ENCODE peak calls at places on chromosomes 1 and 21, in six cellular contexts. R is astrocyte of the spinal cord, X is NCI-H1092 treated with DMSO at 0.1 percent for 48 hours, H is anterior cingulate cortex, G is cardiac fibroblast, I is neural progenitor cell. T is an unnamed sample.

GRCh38 chr1:62082456-62083363 is 111.9 kb upstream of the L1TD1 start:
- DNase-seq in R (peak; percentile 62), X (peak; percentile 7), H (no peak), G (peak; percentile 61), I (peak; percentile 60), T (peak; percentile 15)

GRCh38 chr1:36397083-36397377 is 678 bp downstream of the LSM10 start:
- DNase-seq in R (no peak), X (no peak), H (no peak), G (no peak), I (no peak), T (no peak)

GRCh38 chr1:91099746-91100621 is 78.1 kb upstream of the ZNF644 start:
- DNase-seq in R (no peak), X (no peak), H (no peak), G (no peak), I (no peak), T (peak; percentile 29)

GRCh38 chr1:24311234-24311633 is 7.9 kb upstream of the GRHL3 start:
- DNase-seq in R (no peak), X (no peak), H (no peak), G (no peak), I (no peak), T (no peak)

GRCh38 chr1:3294450-3294849 is 160.0 kb upstream of the ARHGEF16 start:
- DNase-seq in R (no peak), X (no peak), H (no peak), G (no peak), I (no peak), T (no peak)

GRCh38 chr1:155277896-155278688 is 829 bp downstream of the HCN3 start:
- DNase-seq in R (peak; percentile 15), X (peak; percentile 74), H (no peak), G (peak; percentile 19), I (peak; percentile 91), T (peak; percentile 15)

GRCh38 chr1:17633654-17634053 is 94.2 kb downstream of the ARHGEF10L start:
- DNase-seq in R (peak; percentile 77), X (no peak), H (no peak), G (no peak), I (no peak), T (peak; percentile 89)

GRCh38 chr1:82464362-82464931 is 663.7 kb downstream of the ADGRL2 start:
- DNase-seq in R (peak; percentile 71), X (peak; percentile 79), H (no peak), G (peak; percentile 25), I (peak; percentile 6), T (peak; percentile 62)

GRCh38 chr21:41602511-41602910 is 94.6 kb upstream of the TMPRSS2 start:
- DNase-seq in R (no peak), X (no peak), H (no peak), G (no peak), I (no peak), T (no peak)

GRCh38 chr1:101592861-101593260 is 356.0 kb downstream of the S1PR1 start:
- DNase-seq in R (peak; percentile 84), X (peak; percentile 57), H (no peak), G (no peak), I (no peak), T (peak; percentile 87)

GRCh38 chr1:202046227-202046626 is 35.8 kb downstream of the ELF3 start:
- DNase-seq in R (no peak), X (peak; percentile 37), H (no peak), G (no peak), I (no peak), T (no peak)

GRCh38 chr1:159089184-159089791 is 12.7 kb upstream of the AIM2 start:
- DNase-seq in R (no peak), X (no peak), H (no peak), G (no peak), I (peak; percentile 43), T (no peak)

GRCh38 chr21:36980280-36981048 is 14.0 kb upstream of the HLCS start:
- DNase-seq in R (peak; percentile 9), X (peak; percentile 22), H (no peak), G (peak; percentile 33), I (peak; percentile 52), T (no peak)

GRCh38 chr1:232192781-232193450 is 437.0 kb downstream of the SIPA1L2 start:
- DNase-seq in R (no peak), X (no peak), H (no peak), G (no peak), I (no peak), T (peak; percentile 36)

GRCh38 chr1:42936309-42937078 is 22.2 kb downstream of the SLC2A1 start:
- DNase-seq in R (peak; percentile 65), X (no peak), H (no peak), G (peak; percentile 57), I (no peak), T (peak; percentile 76)

GRCh38 chr1:40531381-40532061 is at the start of gene ZNF684:
- DNase-seq in R (peak; percentile 94), X (peak; percentile 95), H (peak; percentile 85), G (peak; percentile 95), I (peak; percentile 93), T (peak; percentile 97)

GRCh38 chr1:167145965-167146364 is 52.1 kb downstream of the STYXL2 start:
- DNase-seq in R (no peak), X (no peak), H (no peak), G (no peak), I (no peak), T (no peak)

GRCh38 chr1:185315364-185316108 is 1.5 kb downstream of the IVNS1ABP start:
- DNase-seq in R (peak; percentile 22), X (peak; percentile 49), H (no peak), G (no peak), I (peak; percentile 13), T (peak; percentile 23)

GRCh38 chr21:45033791-45034555 is 40.4 kb upstream of the ADARB1 start:
- DNase-seq in R (no peak), X (no peak), H (no peak), G (peak; percentile 89), I (no peak), T (no peak)

GRCh38 chr21:35727830-35728229 is 332.5 kb downstream of the SETD4 start:
- DNase-seq in R (no peak), X (no peak), H (no peak), G (no peak), I (no peak), T (no peak)

GRCh38 chr1:244326757-244327156 is 125.0 kb downstream of the ADSS2 start:
- DNase-seq in R (no peak), X (peak; percentile 57), H (no peak), G (no peak), I (no peak), T (no peak)

GRCh38 chr1:223289621-223290020 is 74.4 kb downstream of the SUSD4 start:
- DNase-seq in R (no peak), X (no peak), H (no peak), G (no peak), I (no peak), T (no peak)

GRCh38 chr1:224498574-224499170 is 64.1 kb upstream of the WDR26 start:
- DNase-seq in R (no peak), X (no peak), H (no peak), G (peak; percentile 82), I (peak; percentile 54), T (peak; percentile 93)

GRCh38 chr1:234963180-234963903 is 165.3 kb downstream of the TOMM20 start:
- DNase-seq in R (peak; percentile 95), X (no peak), H (no peak), G (peak; percentile 82), I (no peak), T (peak; percentile 86)

GRCh38 chr1:174209347-174210187 is 50.2 kb downstream of the RABGAP1L start:
- DNase-seq in R (no peak), X (no peak), H (no peak), G (no peak), I (no peak), T (no peak)

GRCh38 chr1:58596631-58597052 is 19.6 kb upstream of the TACSTD2 start:
- DNase-seq in R (no peak), X (no peak), H (no peak), G (no peak), I (no peak), T (no peak)

GRCh38 chr1:169426174-169426716 is 1.0 kb downstream of the CCDC181 start:
- DNase-seq in R (peak; percentile 16), X (no peak), H (no peak), G (no peak), I (no peak), T (peak; percentile 7)

GRCh38 chr1:45084562-45084961 is 72.5 kb downstream of the UROD start:
- DNase-seq in R (no peak), X (no peak), H (no peak), G (no peak), I (no peak), T (no peak)